ENCODE peak calls at places on chromosomes 3 and 15, in four cellular contexts. F is NCI-H2029 treated with DMSO at 0.1 percent for 48 hours, H is fibroblast of mammary gland, C is LoVo. N is an unnamed sample.

GRCh38 chr3:64972793-64973192 is 285.0 kb upstream of the ADAMTS9 start:
- DNase-seq in H (peak; percentile 43), F (no peak), C (no peak), N (no peak)

GRCh38 chr3:32557640-32558352 is 12.9 kb downstream of the DYNC1LI1 start:
- DNase-seq in F (peak; percentile 96), C (no peak), H (no peak), N (no peak)

GRCh38 chr15:44243829-44244228 is 44.7 kb upstream of the GOLM2 start:
- DNase-seq in F (no peak), C (no peak), H (no peak), N (no peak)

GRCh38 chr3:130699765-130700164 is 46.9 kb downstream of the PIK3R4 start:
- DNase-seq in C (peak; percentile 8), H (peak; percentile 47), F (no peak), N (no peak)

GRCh38 chr15:68434021-68434420 is 2.1 kb upstream of the ITGA11 start:
- DNase-seq in F (no peak), H (no peak), C (no peak), N (no peak)

GRCh38 chr15:50098576-50098975 is 20.5 kb downstream of the ATP8B4 start:
- DNase-seq in H (peak; percentile 24), F (no peak), C (no peak), N (no peak)

GRCh38 chr3:70947584-70947983 is 635.1 kb upstream of the MDFIC2 start:
- DNase-seq in C (no peak), H (no peak), F (no peak), N (no peak)

GRCh38 chr3:188900421-188900941 is 271.3 kb upstream of the TPRG1 start:
- DNase-seq in F (no peak), C (peak; percentile 23), H (peak; percentile 91), N (no peak)

GRCh38 chr3:54632834-54633233 is 295.0 kb downstream of the LRTM1 start:
- DNase-seq in F (no peak), C (no peak), H (no peak), N (no peak)

GRCh38 chr3:23330568-23330967 is 127.4 kb downstream of the UBE2E2 start:
- DNase-seq in F (no peak), H (no peak), C (no peak), N (no peak)

GRCh38 chr15:98812711-98813441 is 164.5 kb downstream of the IGF1R start:
- DNase-seq in C (no peak), F (no peak), H (no peak), N (no peak)

GRCh38 chr15:64162869-64163661 is at the start of gene PPIB:
- DNase-seq in F (peak; percentile 49), H (peak; percentile 94), C (peak; percentile 99), N (peak; percentile 99)

GRCh38 chr15:88909956-88910831 is 3.0 kb downstream of the MFGE8 start:
- DNase-seq in H (peak; percentile 88), C (no peak), F (no peak), N (no peak)

GRCh38 chr3:103515116-103515515 is 1080.3 kb downstream of the ZPLD1 start:
- DNase-seq in C (no peak), F (no peak), H (no peak), N (no peak)

GRCh38 chr3:107833046-107833445 is 257.8 kb downstream of the CD47 start:
- DNase-seq in C (no peak), F (no peak), H (no peak), N (no peak)

GRCh38 chr3:25235033-25235432 is 193.0 kb upstream of the RARB start:
- DNase-seq in H (no peak), F (no peak), C (no peak), N (no peak)

GRCh38 chr3:55690746-55691540 is 203.8 kb upstream of the WNT5A start:
- DNase-seq in F (peak; percentile 14), H (no peak), C (no peak), N (no peak)

GRCh38 chr15:23420806-23421575 is 26.1 kb downstream of the GOLGA6L2 start:
- DNase-seq in H (peak; percentile 34), F (no peak), C (no peak), N (no peak)

GRCh38 chr15:42035362-42035761 is 14.5 kb upstream of the PLA2G4E start:
- DNase-seq in C (peak; percentile 63), F (no peak), H (peak; percentile 17), N (no peak)

GRCh38 chr15:63677778-63678177 is 80.6 kb downstream of the FBXL22 start:
- DNase-seq in H (no peak), C (no peak), F (peak; percentile 14), N (peak; percentile 77)

GRCh38 chr15:60454824-60455223 is 24.1 kb downstream of the ICE2 start:
- DNase-seq in F (no peak), H (no peak), C (no peak), N (no peak)

GRCh38 chr3:175484666-175485065 is 625.5 kb downstream of the NAALADL2 start:
- DNase-seq in F (no peak), H (no peak), C (no peak), N (no peak)

GRCh38 chr3:161854232-161854771 is 357.7 kb downstream of the OTOL1 start:
- DNase-seq in C (peak; percentile 75), H (peak; percentile 89), F (no peak), N (no peak)

GRCh38 chr3:111709645-111710044 is 114.5 kb upstream of the ZBED2 start:
- DNase-seq in H (no peak), C (no peak), F (no peak), N (no peak)

GRCh38 chr15:38378162-38378560 is 75.8 kb upstream of the FAM98B start:
- DNase-seq in H (peak; percentile 53), F (no peak), C (no peak), N (peak; percentile 86)

GRCh38 chr3:182212479-182213076 is 500.9 kb downstream of the SOX2 start:
- DNase-seq in F (peak; percentile 76), H (peak; percentile 97), C (peak; percentile 95), N (no peak)

GRCh38 chr3:39056151-39056550 is 4.3 kb downstream of the WDR48 start:
- DNase-seq in C (no peak), F (no peak), H (no peak), N (no peak)

GRCh38 chr15:58271410-58271809 is 133.2 kb downstream of the AQP9 start:
- DNase-seq in H (no peak), C (no peak), F (no peak), N (no peak)

GRCh38 chr15:91660174-91660649 is 193.3 kb upstream of the SLCO3A1 start:
- DNase-seq in H (no peak), F (no peak), C (no peak), N (no peak)

N was measured in Right ventricle myocardium inferior.